ENCODE peak calls at places on chromosomes 6 and 20, in seven cellular contexts. D, A, C, K, Z, J and U are unnamed samples.

GRCh38 chr6:56766806-56767178 is 124.1 kb upstream of the DST start:
- DNase-seq in D (peak; percentile 91), A (no peak), C (no peak), K (no peak), Z (peak; percentile 74), J (no peak), U (no peak)

GRCh38 chr6:40953486-40953885 is 85.5 kb downstream of the UNC5CL start:
- DNase-seq in D (no peak), A (no peak), C (no peak), K (no peak), Z (no peak), J (no peak), U (no peak)

GRCh38 chr20:53826597-53827291 is 233.1 kb upstream of the ZNF217 start:
- DNase-seq in D (peak; percentile 18), A (no peak), C (no peak), K (no peak), Z (no peak), J (no peak), U (no peak)

GRCh38 chr6:146682919-146683318 is 84.1 kb downstream of the ADGB start:
- DNase-seq in D (no peak), A (no peak), C (no peak), K (no peak), Z (no peak), J (no peak), U (no peak)

GRCh38 chr6:34053721-34054120 is 92.2 kb downstream of the GRM4 start:
- DNase-seq in D (no peak), A (no peak), C (no peak), K (peak; percentile 63), Z (no peak), J (no peak), U (peak; percentile 75)

GRCh38 chr6:56699066-56699654 is 56.5 kb upstream of the DST start:
- DNase-seq in D (peak; percentile 53), A (no peak), C (no peak), K (no peak), Z (peak; percentile 56), J (peak; percentile 53), U (no peak)

GRCh38 chr6:133623065-133623464 is 265.8 kb upstream of the TCF21 start:
- DNase-seq in D (peak; percentile 68), A (no peak), C (no peak), K (no peak), Z (peak; percentile 50), J (no peak), U (no peak)

GRCh38 chr6:390914-391558 is 516 bp upstream of the IRF4 start:
- DNase-seq in D (no peak), A (peak; percentile 77), C (peak; percentile 31), K (peak; percentile 71), Z (no peak), J (no peak), U (peak; percentile 68)

GRCh38 chr6:150252714-150253444 is 110.0 kb downstream of the PPP1R14C start:
- DNase-seq in D (peak; percentile 26), A (no peak), C (no peak), K (no peak), Z (no peak), J (no peak), U (no peak)

GRCh38 chr6:636488-636887 is 20.4 kb downstream of the HUS1B start:
- DNase-seq in D (peak; percentile 39), A (no peak), C (no peak), K (no peak), Z (no peak), J (peak; percentile 13), U (no peak)

GRCh38 chr6:91127752-91128151 is 540.9 kb upstream of the MAP3K7 start:
- DNase-seq in D (no peak), A (no peak), C (no peak), K (no peak), Z (no peak), J (no peak), U (peak; percentile 58)

GRCh38 chr6:14681699-14682487 is 564.0 kb upstream of the JARID2 start:
- DNase-seq in D (no peak), A (no peak), C (no peak), K (no peak), Z (no peak), J (peak; percentile 50), U (no peak)

GRCh38 chr6:150373260-150373701 is 4.5 kb downstream of the IYD start:
- DNase-seq in D (no peak), A (no peak), C (no peak), K (no peak), Z (no peak), J (no peak), U (no peak)

GRCh38 chr6:154623391-154623790 is 109.8 kb upstream of the SCAF8 start:
- DNase-seq in D (no peak), A (no peak), C (no peak), K (no peak), Z (no peak), J (no peak), U (no peak)

GRCh38 chr6:26022166-26022510 is 59.5 kb downstream of the TRIM38 start:
- DNase-seq in D (peak; percentile 88), A (no peak), C (no peak), K (no peak), Z (peak; percentile 93), J (peak; percentile 88), U (peak; percentile 90)

GRCh38 chr6:132919476-132919875 is 105.1 kb downstream of the RPS12 start:
- DNase-seq in D (peak; percentile 98), A (no peak), C (no peak), K (no peak), Z (peak; percentile 91), J (peak; percentile 86), U (no peak)

GRCh38 chr20:51687071-51687470 is 81.1 kb downstream of the ATP9A start:
- DNase-seq in D (peak; percentile 50), A (no peak), C (no peak), K (no peak), Z (peak; percentile 65), J (peak; percentile 24), U (peak; percentile 32)

GRCh38 chr6:22102671-22103070 is 194.2 kb downstream of the PRL start:
- DNase-seq in D (peak; percentile 27), A (no peak), C (no peak), K (no peak), Z (no peak), J (no peak), U (no peak)

GRCh38 chr6:113903666-113904330 is 46.7 kb downstream of the MARCKS start:
- DNase-seq in D (peak; percentile 58), A (no peak), C (no peak), K (no peak), Z (peak; percentile 53), J (no peak), U (peak; percentile 28)

GRCh38 chr6:17167327-17167979 is 65.6 kb downstream of the STMND1 start:
- DNase-seq in D (peak; percentile 15), A (peak; percentile 58), C (peak; percentile 30), K (peak; percentile 87), Z (peak; percentile 59), J (peak; percentile 57), U (peak; percentile 96)

GRCh38 chr20:51500936-51501335 is 41.6 kb downstream of the NFATC2 start:
- DNase-seq in D (no peak), A (no peak), C (no peak), K (no peak), Z (no peak), J (no peak), U (no peak)

GRCh38 chr6:163757506-163757905 is 343.0 kb downstream of the QKI start:
- DNase-seq in D (no peak), A (no peak), C (no peak), K (no peak), Z (no peak), J (peak; percentile 59), U (peak; percentile 73)

GRCh38 chr6:43149260-43149659 is 21.8 kb upstream of the SRF start:
- DNase-seq in D (peak; percentile 50), A (no peak), C (no peak), K (no peak), Z (no peak), J (peak; percentile 43), U (no peak)

GRCh38 chr20:10540636-10541493 is 105.8 kb downstream of the SLX4IP start:
- DNase-seq in D (peak; percentile 94), A (no peak), C (no peak), K (no peak), Z (peak; percentile 94), J (peak; percentile 88), U (peak; percentile 46)

GRCh38 chr6:16769131-16769985 is 8.1 kb upstream of the ATXN1 start:
- DNase-seq in D (peak; percentile 61), A (no peak), C (no peak), K (no peak), Z (peak; percentile 78), J (peak; percentile 61), U (peak; percentile 67)

GRCh38 chr20:36587388-36588136 is 14.2 kb downstream of the TGIF2 start:
- DNase-seq in D (no peak), A (no peak), C (no peak), K (no peak), Z (no peak), J (no peak), U (no peak)

GRCh38 chr20:36585410-36586125 is 12.2 kb downstream of the TGIF2 start:
- DNase-seq in D (peak; percentile 20), A (peak; percentile 80), C (no peak), K (peak; percentile 93), Z (peak; percentile 31), J (peak; percentile 89), U (peak; percentile 98)

GRCh38 chr20:36582322-36582721 is 8.9 kb downstream of the TGIF2 start:
- DNase-seq in D (no peak), A (no peak), C (no peak), K (no peak), Z (no peak), J (no peak), U (no peak)

GRCh38 chr20:36582821-36583220 is 9.4 kb downstream of the TGIF2 start:
- DNase-seq in D (no peak), A (no peak), C (no peak), K (no peak), Z (no peak), J (peak; percentile 72), U (no peak)

GRCh38 chr20:36584018-36584481 is 10.7 kb downstream of the TGIF2 start:
- DNase-seq in D (no peak), A (no peak), C (no peak), K (no peak), Z (no peak), J (no peak), U (no peak)
- H2BK120ac ChIP-seq in D (no peak overlapping the region), A (no peak overlapping the region), C (no peak overlapping the region), K (no peak overlapping the region), Z (no peak overlapping the region), J (no peak overlapping the region), U (no peak overlapping the region)

DNA sequence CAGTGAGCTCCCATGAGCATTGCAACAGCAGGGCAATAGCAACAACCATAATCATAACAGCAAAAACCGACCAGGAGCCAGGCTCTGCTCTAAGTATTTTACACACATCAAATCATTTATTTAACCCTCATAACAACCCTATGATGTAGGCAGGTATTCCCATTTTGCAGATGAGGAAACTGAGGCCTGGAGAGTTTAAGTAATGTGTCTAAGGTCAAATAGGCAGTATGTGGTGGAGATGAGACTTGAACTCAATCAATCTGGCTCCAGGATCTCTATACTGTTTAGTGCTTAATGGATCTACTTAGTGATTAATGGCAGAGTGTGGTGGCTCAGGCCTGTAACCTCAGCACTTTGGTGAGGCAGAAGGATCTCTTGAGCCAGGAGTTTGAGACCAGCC is 3.4 kb downstream of the TMEM151B start:
- DNase-seq in D (no peak), A (no peak), C (no peak), K (no peak), Z (no peak), J (no peak), U (no peak)
- H2BK120ac ChIP-seq in D (no peak overlapping the region), A (no peak overlapping the region), C (no peak overlapping the region), K (no peak overlapping the region), Z (no peak overlapping the region), J (no peak overlapping the region), U (no peak overlapping the region)

GRCh38 chr20:5486377-5487054 is 169.8 kb upstream of the PROKR2 start:
- DNase-seq in D (no peak), A (no peak), C (no peak), K (no peak), Z (no peak), J (no peak), U (no peak)
- H2BK120ac ChIP-seq in D (no peak overlapping the region), A (no peak overlapping the region), C (no peak overlapping the region), K (no peak overlapping the region), Z (no peak overlapping the region), J (no peak overlapping the region), U (no peak overlapping the region)

GRCh38 chr20:58141971-58142842 is 86.2 kb downstream of the ANKRD60 start:
- DNase-seq in D (no peak), A (no peak), C (no peak), K (peak; percentile 5), Z (no peak), J (peak; percentile 84), U (no peak)
- H2BK120ac ChIP-seq in D (no peak overlapping the region), A (no peak overlapping the region), C (no peak overlapping the region), K (no peak overlapping the region), Z (no peak overlapping the region), J (peak overlapping the region; percentile 2), U (no peak overlapping the region)